ENCODE peak calls at places on chromosomes 7 and 10, in six cellular contexts. One of them, this sample, is unnamed.

GRCh38 chr10:29994833-29995232 is 64.6 kb downstream of the JCAD start:
- DNase-seq in type B pancreatic cell: no peak
- DNase-seq in endodermal cell: no peak
- DNase-seq in effector memory CD4-positive, alpha-beta T cell: no peak
- DNase-seq in caudate nucleus: no peak
- DNase-seq in activated naive CD4-positive, alpha-beta T cell treated with Interleukin-2 at 50 U/mL for 16 hours: no peak
- DNase-seq in this sample: no peak

GRCh38 chr10:127739908-127740307 is 2.9 kb downstream of the FOXI2 start:
- DNase-seq in type B pancreatic cell: no peak
- DNase-seq in endodermal cell: no peak
- DNase-seq in effector memory CD4-positive, alpha-beta T cell: no peak
- DNase-seq in caudate nucleus: no peak
- DNase-seq in activated naive CD4-positive, alpha-beta T cell treated with Interleukin-2 at 50 U/mL for 16 hours: no peak
- DNase-seq in this sample: no peak

GRCh38 chr10:73956476-73957338 is 41.2 kb upstream of the VCL start:
- DNase-seq in type B pancreatic cell: no peak
- DNase-seq in endodermal cell: no peak
- DNase-seq in effector memory CD4-positive, alpha-beta T cell: peak; percentile 8
- DNase-seq in caudate nucleus: no peak
- DNase-seq in activated naive CD4-positive, alpha-beta T cell treated with Interleukin-2 at 50 U/mL for 16 hours: peak; percentile 21
- DNase-seq in this sample: no peak

GRCh38 chr10:22686347-22686746 is 28.0 kb downstream of the PIP4K2A start:
- DNase-seq in type B pancreatic cell: no peak
- DNase-seq in endodermal cell: no peak
- DNase-seq in effector memory CD4-positive, alpha-beta T cell: no peak
- DNase-seq in caudate nucleus: no peak
- DNase-seq in activated naive CD4-positive, alpha-beta T cell treated with Interleukin-2 at 50 U/mL for 16 hours: no peak
- DNase-seq in this sample: no peak

GRCh38 chr10:69409176-69409495 is 7.6 kb downstream of the TACR2 start:
- DNase-seq in type B pancreatic cell: no peak
- DNase-seq in endodermal cell: no peak
- DNase-seq in effector memory CD4-positive, alpha-beta T cell: no peak
- DNase-seq in caudate nucleus: no peak
- DNase-seq in activated naive CD4-positive, alpha-beta T cell treated with Interleukin-2 at 50 U/mL for 16 hours: no peak
- DNase-seq in this sample: no peak

GRCh38 chr10:44975487-44976331 is 2.9 kb downstream of the DEPP1 start:
- DNase-seq in type B pancreatic cell: no peak
- DNase-seq in endodermal cell: peak; percentile 79
- DNase-seq in effector memory CD4-positive, alpha-beta T cell: no peak
- DNase-seq in caudate nucleus: no peak
- DNase-seq in activated naive CD4-positive, alpha-beta T cell treated with Interleukin-2 at 50 U/mL for 16 hours: no peak
- DNase-seq in this sample: no peak

GRCh38 chr10:102397222-102398171 is 2.0 kb downstream of the NFKB2 start:
- DNase-seq in type B pancreatic cell: no peak
- DNase-seq in endodermal cell: no peak
- DNase-seq in effector memory CD4-positive, alpha-beta T cell: no peak
- DNase-seq in caudate nucleus: no peak
- DNase-seq in activated naive CD4-positive, alpha-beta T cell treated with Interleukin-2 at 50 U/mL for 16 hours: no peak
- DNase-seq in this sample: no peak

GRCh38 chr10:32210306-32211045 is 136.5 kb downstream of the EPC1 start:
- DNase-seq in type B pancreatic cell: no peak
- DNase-seq in endodermal cell: peak; percentile 63
- DNase-seq in effector memory CD4-positive, alpha-beta T cell: no peak
- DNase-seq in caudate nucleus: no peak
- DNase-seq in activated naive CD4-positive, alpha-beta T cell treated with Interleukin-2 at 50 U/mL for 16 hours: no peak
- DNase-seq in this sample: no peak

GRCh38 chr7:143379607-143380263 is 1.4 kb upstream of the ZYX start:
- DNase-seq in type B pancreatic cell: no peak
- DNase-seq in endodermal cell: no peak
- DNase-seq in effector memory CD4-positive, alpha-beta T cell: no peak
- DNase-seq in caudate nucleus: no peak
- DNase-seq in activated naive CD4-positive, alpha-beta T cell treated with Interleukin-2 at 50 U/mL for 16 hours: no peak
- DNase-seq in this sample: no peak

GRCh38 chr10:125017547-125018298 is 75.8 kb downstream of the ZRANB1 start:
- DNase-seq in type B pancreatic cell: no peak
- DNase-seq in endodermal cell: no peak
- DNase-seq in effector memory CD4-positive, alpha-beta T cell: no peak
- DNase-seq in caudate nucleus: no peak
- DNase-seq in activated naive CD4-positive, alpha-beta T cell treated with Interleukin-2 at 50 U/mL for 16 hours: no peak
- DNase-seq in this sample: no peak

GRCh38 chr10:62303922-62304321 is 35.3 kb upstream of the RTKN2 start:
- DNase-seq in type B pancreatic cell: no peak
- DNase-seq in endodermal cell: no peak
- DNase-seq in effector memory CD4-positive, alpha-beta T cell: no peak
- DNase-seq in caudate nucleus: no peak
- DNase-seq in activated naive CD4-positive, alpha-beta T cell treated with Interleukin-2 at 50 U/mL for 16 hours: no peak
- DNase-seq in this sample: no peak

GRCh38 chr7:120950026-120950538 is 495 bp upstream of the ING3 start:
- DNase-seq in type B pancreatic cell: no peak
- DNase-seq in endodermal cell: no peak
- DNase-seq in effector memory CD4-positive, alpha-beta T cell: no peak
- DNase-seq in caudate nucleus: no peak
- DNase-seq in activated naive CD4-positive, alpha-beta T cell treated with Interleukin-2 at 50 U/mL for 16 hours: no peak
- DNase-seq in this sample: no peak

GRCh38 chr10:113027230-113027573 is 77.2 kb downstream of the TCF7L2 start:
- DNase-seq in type B pancreatic cell: no peak
- DNase-seq in endodermal cell: no peak
- DNase-seq in effector memory CD4-positive, alpha-beta T cell: no peak
- DNase-seq in caudate nucleus: no peak
- DNase-seq in activated naive CD4-positive, alpha-beta T cell treated with Interleukin-2 at 50 U/mL for 16 hours: no peak
- DNase-seq in this sample: no peak

GRCh38 chr7:50687575-50688261 is 95.0 kb downstream of the GRB10 start:
- DNase-seq in type B pancreatic cell: no peak
- DNase-seq in endodermal cell: peak; percentile 32
- DNase-seq in effector memory CD4-positive, alpha-beta T cell: no peak
- DNase-seq in caudate nucleus: no peak
- DNase-seq in activated naive CD4-positive, alpha-beta T cell treated with Interleukin-2 at 50 U/mL for 16 hours: no peak
- DNase-seq in this sample: no peak

GRCh38 chr10:93999401-93999851 is 5.7 kb downstream of the PLCE1 start:
- DNase-seq in type B pancreatic cell: no peak
- DNase-seq in endodermal cell: peak; percentile 82
- DNase-seq in effector memory CD4-positive, alpha-beta T cell: no peak
- DNase-seq in caudate nucleus: no peak
- DNase-seq in activated naive CD4-positive, alpha-beta T cell treated with Interleukin-2 at 50 U/mL for 16 hours: no peak
- DNase-seq in this sample: no peak

GRCh38 chr7:47266799-47267198 is 315.1 kb downstream of the TNS3 start:
- DNase-seq in type B pancreatic cell: no peak
- DNase-seq in endodermal cell: no peak
- DNase-seq in effector memory CD4-positive, alpha-beta T cell: no peak
- DNase-seq in caudate nucleus: no peak
- DNase-seq in activated naive CD4-positive, alpha-beta T cell treated with Interleukin-2 at 50 U/mL for 16 hours: no peak
- DNase-seq in this sample: no peak

GRCh38 chr7:95758187-95758586 is 14.2 kb upstream of the DYNC1I1 start:
- DNase-seq in type B pancreatic cell: no peak
- DNase-seq in endodermal cell: no peak
- DNase-seq in effector memory CD4-positive, alpha-beta T cell: no peak
- DNase-seq in caudate nucleus: no peak
- DNase-seq in activated naive CD4-positive, alpha-beta T cell treated with Interleukin-2 at 50 U/mL for 16 hours: no peak
- DNase-seq in this sample: no peak

GRCh38 chr10:103502849-103503660 is 9.6 kb downstream of the NEURL1 start:
- DNase-seq in type B pancreatic cell: no peak
- DNase-seq in endodermal cell: peak; percentile 73
- DNase-seq in effector memory CD4-positive, alpha-beta T cell: no peak
- DNase-seq in caudate nucleus: no peak
- DNase-seq in activated naive CD4-positive, alpha-beta T cell treated with Interleukin-2 at 50 U/mL for 16 hours: no peak
- DNase-seq in this sample: no peak

GRCh38 chr7:976901-977325 is 1.6 kb upstream of the COX19 start:
- DNase-seq in type B pancreatic cell: no peak
- DNase-seq in endodermal cell: no peak
- DNase-seq in effector memory CD4-positive, alpha-beta T cell: no peak
- DNase-seq in caudate nucleus: no peak
- DNase-seq in activated naive CD4-positive, alpha-beta T cell treated with Interleukin-2 at 50 U/mL for 16 hours: no peak
- DNase-seq in this sample: no peak

GRCh38 chr10:515674-516073 is 173.8 kb downstream of the DIP2C start:
- DNase-seq in type B pancreatic cell: no peak
- DNase-seq in endodermal cell: no peak
- DNase-seq in effector memory CD4-positive, alpha-beta T cell: no peak
- DNase-seq in caudate nucleus: no peak
- DNase-seq in activated naive CD4-positive, alpha-beta T cell treated with Interleukin-2 at 50 U/mL for 16 hours: no peak
- DNase-seq in this sample: no peak

GRCh38 chr7:78702770-78703169 is 750.7 kb downstream of the MAGI2 start:
- DNase-seq in type B pancreatic cell: no peak
- DNase-seq in endodermal cell: no peak
- DNase-seq in effector memory CD4-positive, alpha-beta T cell: no peak
- DNase-seq in caudate nucleus: no peak
- DNase-seq in activated naive CD4-positive, alpha-beta T cell treated with Interleukin-2 at 50 U/mL for 16 hours: no peak
- DNase-seq in this sample: no peak

GRCh38 chr10:44787480-44788075 is 123.6 kb upstream of the TMEM72 start:
- DNase-seq in type B pancreatic cell: no peak
- DNase-seq in endodermal cell: no peak
- DNase-seq in effector memory CD4-positive, alpha-beta T cell: no peak
- DNase-seq in caudate nucleus: no peak
- DNase-seq in activated naive CD4-positive, alpha-beta T cell treated with Interleukin-2 at 50 U/mL for 16 hours: no peak
- DNase-seq in this sample: no peak

GRCh38 chr7:92830532-92831110 is 5.8 kb downstream of the CDK6 start:
- DNase-seq in type B pancreatic cell: no peak
- DNase-seq in endodermal cell: no peak
- DNase-seq in effector memory CD4-positive, alpha-beta T cell: no peak
- DNase-seq in caudate nucleus: no peak
- DNase-seq in activated naive CD4-positive, alpha-beta T cell treated with Interleukin-2 at 50 U/mL for 16 hours: no peak
- DNase-seq in this sample: no peak